ENCODE peak calls at places on chromosomes 12 and 14, in four cellular contexts. E is cortex of kidney, L is omental fat pad, X is left lung. Z is an unnamed sample.

GRCh38 chr12:100234166-100234565 is 32.7 kb downstream of the DEPDC4 start:
- DNase-seq in E (no peak), L (no peak), X (no peak), Z (peak)

GRCh38 chr12:121964813-121965643 is 46.6 kb downstream of the CFAP251 start:
- DNase-seq in E (no peak), L (no peak), X (no peak), Z (peak)

GRCh38 chr14:102539544-102540309 is 30.2 kb upstream of the ANKRD9 start:
- DNase-seq in E (no peak), L (no peak), X (no peak), Z (no peak)

GRCh38 chr12:62537544-62537943 is 70.9 kb downstream of the MON2 start:
- DNase-seq in E (no peak), L (no peak), X (no peak), Z (peak)

GRCh38 chr12:63151898-63152700 is 1.1 kb upstream of the AVPR1A start:
- DNase-seq in E (no peak), L (no peak), X (no peak), Z (peak)

GRCh38 chr14:82905762-82906161 is 1372.1 kb upstream of the SEL1L start:
- DNase-seq in E (no peak), L (no peak), X (no peak), Z (no peak)

GRCh38 chr12:48936379-48936979 is 11.2 kb upstream of the FKBP11 start:
- DNase-seq in E (no peak), L (peak), X (peak), Z (peak)

GRCh38 chr12:24780969-24781368 is 167.9 kb downstream of the BCAT1 start:
- DNase-seq in E (no peak), L (no peak), X (no peak), Z (peak)

GRCh38 chr12:3081886-3082285 is 4.7 kb downstream of the TSPAN9 start:
- DNase-seq in E (no peak), L (no peak), X (no peak), Z (no peak)

GRCh38 chr14:102694530-102695171 is 82.6 kb upstream of the TRAF3 start:
- DNase-seq in E (no peak), L (peak), X (no peak), Z (peak)

GRCh38 chr12:121872546-121873223 is 14.0 kb upstream of the HPD start:
- DNase-seq in E (no peak), L (no peak), X (peak), Z (peak)

GRCh38 chr12:46383654-46384450 is 11.3 kb upstream of the SLC38A2 start:
- DNase-seq in E (no peak), L (peak), X (peak), Z (peak)

GRCh38 chr12:106084048-106084671 is 54.6 kb downstream of the NUAK1 start:
- DNase-seq in E (no peak), L (no peak), X (no peak), Z (peak)

GRCh38 chr12:22409071-22409951 is 74.8 kb upstream of the ST8SIA1 start:
- DNase-seq in E (no peak), L (no peak), X (no peak), Z (no peak)

GRCh38 chr12:9707864-9708808 is 24.8 kb downstream of the CLECL1 start:
- DNase-seq in E (no peak), L (no peak), X (peak), Z (peak)

GRCh38 chr14:31206536-31207286 is 882 bp downstream of the HECTD1 start:
- DNase-seq in E (no peak), L (no peak), X (peak), Z (peak)

GRCh38 chr12:129614221-129614885 is 289.5 kb downstream of the TMEM132D start:
- DNase-seq in E (no peak), L (no peak), X (no peak), Z (no peak)

GRCh38 chr12:47035459-47035858 is 44.0 kb upstream of the PCED1B start:
- DNase-seq in E (no peak), L (no peak), X (no peak), Z (no peak)

GRCh38 chr12:130016986-130017385 is 113.2 kb upstream of the TMEM132D start:
- DNase-seq in E (no peak), L (no peak), X (no peak), Z (no peak)